ENCODE peak calls at places on chromosomes 16 and 17, in four cellular contexts. Y is prostate gland, P is transverse colon, L is uterus. K is an unnamed sample.
A peak's percentile ranks its signal among the peaks of the same experiment; 100 is the strongest.

GRCh38 chr17:4142107-4142900 is 526 bp downstream of the ZZEF1 start:
- DNase-seq in Y (no peak), P (peak; percentile 36), L (peak; percentile 23), K (no peak)

GRCh38 chr16:84144301-84144858 is 597 bp downstream of the HSDL1 start:
- DNase-seq in Y (peak; percentile 10), P (peak; percentile 33), L (no peak), K (peak; percentile 84)

GRCh38 chr17:3658784-3659449 is 9.5 kb downstream of the TAX1BP3 start:
- DNase-seq in Y (no peak), P (no peak), L (no peak), K (peak; percentile 65)

GRCh38 chr17:55463600-55463999 is 42.0 kb upstream of the MMD start:
- DNase-seq in Y (no peak), P (no peak), L (no peak), K (no peak)

GRCh38 chr16:14131774-14132695 is 60.9 kb downstream of the MRTFB start:
- DNase-seq in Y (no peak), P (no peak), L (no peak), K (no peak)

GRCh38 chr17:28746611-28747045 is 2.8 kb downstream of the TRAF4 start:
- DNase-seq in Y (no peak), P (peak; percentile 88), L (no peak), K (peak; percentile 77)

GRCh38 chr17:59369026-59369724 is 37.7 kb downstream of the YPEL2 start:
- DNase-seq in Y (no peak), P (no peak), L (no peak), K (no peak)

GRCh38 chr16:68040506-68041288 is 17.6 kb downstream of the DUS2 start:
- DNase-seq in Y (peak; percentile 74), P (peak; percentile 89), L (peak; percentile 74), K (peak; percentile 84)

GRCh38 chr17:8957721-8958120 is 7.8 kb downstream of the PIK3R5 start:
- DNase-seq in Y (no peak), P (no peak), L (no peak), K (no peak)

GRCh38 chr17:40557531-40558299 is 7.6 kb downstream of the CCR7 start:
- DNase-seq in Y (no peak), P (no peak), L (no peak), K (peak; percentile 47)

GRCh38 chr17:12522743-12523181 is 142.9 kb upstream of the MYOCD start:
- DNase-seq in Y (peak; percentile 8), P (peak; percentile 51), L (no peak), K (peak; percentile 13)

GRCh38 chr17:51778842-51779241 is 379.7 kb downstream of the CA10 start:
- DNase-seq in Y (no peak), P (no peak), L (no peak), K (no peak)

GRCh38 chr16:67939507-67940435 is 3.1 kb upstream of the PSMB10 start:
- DNase-seq in Y (peak; percentile 57), P (peak; percentile 66), L (no peak), K (peak; percentile 73)

GRCh38 chr17:34068506-34069035 is 186.5 kb upstream of the CCL2 start:
- DNase-seq in Y (no peak), P (no peak), L (no peak), K (no peak)

GRCh38 chr17:29136998-29137730 is 43.0 kb downstream of the MYO18A start:
- DNase-seq in Y (no peak), P (no peak), L (no peak), K (peak; percentile 95)

GRCh38 chr17:83062011-83062817 is 17.2 kb upstream of the METRNL start:
- DNase-seq in Y (no peak), P (no peak), L (peak; percentile 10), K (peak; percentile 65)

GRCh38 chr17:292016-292415 is 60.6 kb downstream of the RPH3AL start:
- DNase-seq in Y (no peak), P (no peak), L (no peak), K (peak; percentile 80)

GRCh38 chr16:61549332-61549731 is 486.9 kb downstream of the CDH8 start:
- DNase-seq in Y (no peak), P (no peak), L (no peak), K (no peak)

GRCh38 chr17:9676084-9676483 is 30.8 kb downstream of the USP43 start:
- DNase-seq in Y (no peak), P (no peak), L (no peak), K (no peak)

GRCh38 chr17:7862692-7863437 is 5.1 kb downstream of the CYB5D1 start:
- DNase-seq in Y (peak; percentile 72), P (peak; percentile 31), L (peak; percentile 71), K (peak; percentile 84)

GRCh38 chr17:44219126-44219635 is 294 bp downstream of the UBTF start:
- DNase-seq in Y (peak; percentile 42), P (peak; percentile 69), L (peak; percentile 66), K (peak; percentile 99)

GRCh38 chr16:69563605-69564580 is 1.9 kb upstream of the NFAT5 start:
- DNase-seq in Y (no peak), P (no peak), L (no peak), K (no peak)

GRCh38 chr16:22192261-22193133 is 13.6 kb upstream of the EEF2K start:
- DNase-seq in Y (peak; percentile 63), P (peak; percentile 86), L (peak; percentile 89), K (peak; percentile 88)

GRCh38 chr16:26856791-26857190 is 209.9 kb upstream of the C16orf82 start:
- DNase-seq in Y (no peak), P (no peak), L (no peak), K (no peak)

GRCh38 chr16:11164482-11165270 is 91.3 kb downstream of the SOCS1 start:
- DNase-seq in Y (no peak), P (no peak), L (no peak), K (peak; percentile 54)

GRCh38 chr16:69772560-69773254 is 10.6 kb downstream of the WWP2 start:
- DNase-seq in Y (no peak), P (no peak), L (no peak), K (no peak)

GRCh38 chr16:75322706-75323105 is 71.3 kb upstream of the BCAR1 start:
- DNase-seq in Y (no peak), P (no peak), L (no peak), K (no peak)

GRCh38 chr17:2893422-2893914 is 97.2 kb downstream of the RAP1GAP2 start:
- DNase-seq in Y (no peak), P (peak; percentile 79), L (no peak), K (peak; percentile 60)

GRCh38 chr16:13997933-13998332 is 73.2 kb upstream of the MRTFB start:
- DNase-seq in Y (no peak), P (peak; percentile 18), L (no peak), K (no peak)

GRCh38 chr17:57935833-57936807 is 19.1 kb downstream of the CUEDC1 start:
- DNase-seq in Y (no peak), P (peak; percentile 49), L (peak; percentile 72), K (peak; percentile 90)

GRCh38 chr16:67668495-67669157 is 2.0 kb downstream of the C16orf86 start:
- DNase-seq in Y (no peak), P (no peak), L (no peak), K (peak; percentile 69)

GRCh38 chr16:29114476-29115012 is 129.7 kb downstream of the LAT start:
- DNase-seq in Y (no peak), P (no peak), L (no peak), K (no peak)

GRCh38 chr17:74150428-74151025 is 53.0 kb upstream of the RPL38 start:
- DNase-seq in Y (no peak), P (no peak), L (no peak), K (no peak)

GRCh38 chr17:74149597-74150427 is 53.7 kb upstream of the RPL38 start:
- DNase-seq in Y (no peak), P (no peak), L (no peak), K (no peak)

GRCh38 chr17:74147966-74148365 is 55.5 kb upstream of the RPL38 start:
- DNase-seq in Y (no peak), P (no peak), L (no peak), K (no peak)

GRCh38 chr17:74148446-74148845 is 55.0 kb upstream of the RPL38 start:
- DNase-seq in Y (no peak), P (no peak), L (no peak), K (no peak)

DNA sequence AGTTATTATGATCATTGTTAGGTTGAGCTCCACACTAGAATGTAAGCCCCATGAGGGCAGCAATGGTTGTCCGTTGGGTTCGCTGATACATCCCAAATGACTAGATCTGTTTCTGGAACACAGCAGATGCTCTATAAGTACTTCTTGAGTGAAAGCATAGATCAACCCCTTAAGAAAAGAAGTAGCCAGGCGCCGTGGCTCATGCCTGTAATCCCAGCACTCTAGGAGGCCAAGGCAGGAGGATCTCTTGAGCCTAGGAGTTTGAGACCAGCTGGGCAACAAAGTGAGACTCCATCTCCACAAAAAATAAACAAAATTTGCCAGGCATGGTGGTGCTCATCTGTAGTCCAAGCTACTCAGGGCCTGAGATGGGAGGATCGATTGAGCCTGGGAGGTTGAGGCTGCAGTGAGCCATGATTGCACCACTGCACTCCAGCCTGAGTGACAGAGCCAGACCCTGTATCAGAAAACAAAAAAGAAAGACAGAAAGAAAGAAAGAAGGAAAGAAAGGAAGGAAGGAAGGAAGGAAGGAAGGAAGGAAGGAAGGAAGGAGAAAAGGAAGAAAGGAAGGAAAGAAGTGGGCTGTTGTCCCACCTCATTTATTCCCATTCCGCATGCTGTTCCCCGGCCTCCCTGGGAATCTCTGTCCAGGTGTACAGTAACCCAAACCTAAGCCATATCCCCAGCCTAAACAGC is 54.4 kb upstream of the RPL38 start:
- DNase-seq in Y (no peak), P (no peak), L (no peak), K (no peak)
- H3K27me3 ChIP-seq in Y (no peaks in the 10 kb centered on the region), P (peaks cover 19% of the 10 kb centered on the region), L (no peaks in the 10 kb centered on the region), K (no peaks in the 10 kb centered on the region)

DNA sequence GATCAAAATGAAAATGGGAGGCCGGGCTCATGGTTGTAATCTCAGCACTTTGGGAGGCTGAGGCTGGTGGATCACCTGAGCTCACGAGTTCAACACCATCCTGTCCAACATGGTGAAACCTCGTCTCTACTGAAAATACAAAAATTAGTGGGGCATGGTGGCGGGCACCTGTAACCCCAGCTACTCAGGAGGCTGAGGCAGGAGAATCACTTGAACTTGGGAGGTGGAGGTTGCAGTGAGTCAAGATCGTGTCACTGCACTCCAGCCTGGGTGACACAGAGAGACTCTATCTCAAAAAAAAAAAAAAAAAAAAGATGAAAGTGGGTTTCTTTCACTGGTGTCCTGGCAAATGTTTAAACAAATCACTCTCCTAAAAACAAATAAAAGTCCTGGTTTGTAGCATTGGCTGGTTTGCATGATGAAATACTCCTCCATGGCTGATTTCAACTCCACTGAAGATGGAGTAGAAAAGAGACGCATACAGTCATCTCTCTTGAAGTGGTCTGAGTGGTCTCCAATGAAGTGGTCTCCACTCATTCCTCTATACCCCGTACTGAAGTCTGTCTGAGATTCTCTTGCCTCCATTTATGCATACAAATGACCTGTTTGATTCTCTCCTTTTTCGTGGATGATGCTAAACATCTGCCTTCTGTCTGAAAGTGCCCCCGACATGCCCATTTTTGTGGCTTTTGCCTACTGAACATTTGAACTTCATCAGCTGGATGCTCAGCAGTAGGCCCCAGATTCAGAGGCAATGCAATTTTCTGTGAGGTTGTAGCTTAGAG is 153.0 kb upstream of the FAM20A start:
- DNase-seq in Y (no peak), P (no peak), L (no peak), K (no peak)
- H3K27me3 ChIP-seq in Y (no peaks in the 10 kb centered on the region), P (no peaks in the 10 kb centered on the region), L (no peaks in the 10 kb centered on the region), K (no peaks in the 10 kb centered on the region)

GRCh38 chr16:711084-711483 is 3.8 kb upstream of the METRN start:
- DNase-seq in Y (no peak), P (no peak), L (no peak), K (no peak)

GRCh38 chr16:708959-709358 is 3.4 kb upstream of the FBXL16 start:
- DNase-seq in Y (no peak), P (no peak), L (no peak), K (no peak)

GRCh38 chr16:709651-710499 is 4.3 kb upstream of the FBXL16 start:
- DNase-seq in Y (no peak), P (no peak), L (no peak), K (peak; percentile 100)

GRCh38 chr16:711548-712320 is 3.2 kb upstream of the METRN start:
- DNase-seq in Y (peak; percentile 48), P (peak; percentile 85), L (peak; percentile 65), K (peak; percentile 100)

GRCh38 chr16:710500-711075 is 4.3 kb upstream of the METRN start:
- DNase-seq in Y (no peak), P (no peak), L (no peak), K (no peak)
- H3K27me3 ChIP-seq in Y (peaks cover 14% of the 10 kb centered on the region), P (peaks cover 79% of the 10 kb centered on the region), L (peaks cover 22% of the 10 kb centered on the region), K (peaks cover 36% of the 10 kb centered on the region)

GRCh38 chr16:48596326-48596725 is 13.7 kb downstream of the N4BP1 start:
- DNase-seq in Y (no peak), P (no peak), L (no peak), K (no peak)
- H3K27me3 ChIP-seq in Y (no peaks in the 10 kb centered on the region), P (no peaks in the 10 kb centered on the region), L (no peaks in the 10 kb centered on the region), K (no peaks in the 10 kb centered on the region)

K was measured in osteoblast.